ENCODE peak calls at places on chromosome 21, in four cellular contexts. J is occipital lobe, S is GM03348, D is fibroblast of lung. P is an unnamed sample.

GRCh38 chr21:40029888-40030287 is 162.7 kb downstream of the PCP4 start:
- DNase-seq in S (no peak), D (no peak), J (no peak), P (no peak)

GRCh38 chr21:39676054-39676771 is 63.5 kb downstream of the B3GALT5 start:
- DNase-seq in J (no peak), D (peak), S (no peak), P (no peak)

GRCh38 chr21:42565886-42566523 is 52.4 kb downstream of the SLC37A1 start:
- DNase-seq in S (no peak), J (no peak), D (no peak), P (no peak)

GRCh38 chr21:46455575-46456385 is 2.9 kb upstream of the DIP2A start:
- DNase-seq in J (no peak), D (peak), S (peak), P (no peak)

GRCh38 chr21:35543746-35544145 is 494.6 kb upstream of the RUNX1 start:
- DNase-seq in D (no peak), J (no peak), S (no peak), P (no peak)

GRCh38 chr21:38350681-38351080 is 93.9 kb downstream of the KCNJ15 start:
- DNase-seq in J (no peak), D (no peak), S (no peak), P (no peak)

GRCh38 chr21:15370576-15370975 is 305.8 kb upstream of the NRIP1 start:
- DNase-seq in J (no peak), S (no peak), D (no peak), P (no peak)

GRCh38 chr21:37322084-37322483 is 44.5 kb upstream of the DYRK1A start:
- DNase-seq in D (no peak), J (no peak), S (no peak), P (no peak)

GRCh38 chr21:36178349-36178748 is 21.7 kb downstream of the DOP1B start:
- DNase-seq in D (no peak), J (no peak), S (no peak), P (no peak)

P was measured in psoas muscle.